ENCODE peak calls at places on chromosomes 7 and 10, in ten cellular contexts. X, R, H, G, E, O, F, K, V and L are unnamed samples.

GRCh38 chr7:130491841-130492518 is at the start of gene MEST:
- DNase-seq in X (peak; percentile 47), R (no peak), H (no peak), G (peak; percentile 35), E (peak; percentile 52), O (no peak), F (no peak), K (no peak), V (peak; percentile 43), L (no peak)

GRCh38 chr10:32346551-32347362 is at the start of gene EPC1:
- DNase-seq in X (peak; percentile 86), R (peak; percentile 75), H (peak; percentile 89), G (peak; percentile 86), E (peak; percentile 91), O (peak; percentile 81), F (peak; percentile 88), K (peak; percentile 94), V (peak; percentile 90), L (peak; percentile 81)

GRCh38 chr10:114715171-114715670 is 57.1 kb upstream of the ABLIM1 start:
- DNase-seq in X (peak; percentile 67), R (peak; percentile 22), H (no peak), G (no peak), E (no peak), O (no peak), F (no peak), K (no peak), V (no peak), L (no peak)

GRCh38 chr7:14398531-14398930 is 409.1 kb upstream of the ETV1 start:
- DNase-seq in X (no peak), R (no peak), H (no peak), G (no peak), E (no peak), O (no peak), F (no peak), K (no peak), V (no peak), L (no peak)

GRCh38 chr7:73827568-73828106 is 3.2 kb upstream of the CLDN4 start:
- DNase-seq in X (no peak), R (peak; percentile 96), H (no peak), G (peak; percentile 79), E (no peak), O (no peak), F (peak; percentile 89), K (no peak), V (peak; percentile 85), L (no peak)

GRCh38 chr10:78407009-78407711 is 373.5 kb downstream of the RPS24 start:
- DNase-seq in X (peak; percentile 93), R (peak; percentile 70), H (peak; percentile 93), G (peak; percentile 88), E (peak; percentile 96), O (peak; percentile 42), F (peak; percentile 87), K (peak; percentile 74), V (peak; percentile 90), L (peak; percentile 44)

GRCh38 chr7:100015232-100016208 is at the start of gene ZKSCAN1:
- DNase-seq in X (peak; percentile 94), R (peak; percentile 80), H (peak; percentile 86), G (peak; percentile 94), E (peak; percentile 90), O (peak; percentile 82), F (peak; percentile 92), K (peak; percentile 94), V (peak; percentile 93), L (peak; percentile 78)

GRCh38 chr7:11127112-11127785 is 153.6 kb downstream of the PHF14 start:
- DNase-seq in X (no peak), R (no peak), H (no peak), G (no peak), E (no peak), O (no peak), F (no peak), K (no peak), V (no peak), L (no peak)

GRCh38 chr7:90111-91063 is 102.0 kb upstream of the FAM20C start:
- DNase-seq in X (peak; percentile 83), R (no peak), H (peak; percentile 31), G (peak; percentile 36), E (no peak), O (no peak), F (no peak), K (no peak), V (no peak), L (no peak)

GRCh38 chr7:87671-88070 is 104.7 kb upstream of the FAM20C start:
- DNase-seq in X (no peak), R (no peak), H (no peak), G (no peak), E (no peak), O (no peak), F (no peak), K (no peak), V (no peak), L (no peak)

GRCh38 chr7:88095-88926 is 104.1 kb upstream of the FAM20C start:
- DNase-seq in X (no peak), R (peak; percentile 60), H (peak; percentile 13), G (no peak), E (no peak), O (no peak), F (no peak), K (no peak), V (no peak), L (no peak)

GRCh38 chr7:87047-87446 is 105.3 kb upstream of the FAM20C start:
- DNase-seq in X (no peak), R (no peak), H (no peak), G (no peak), E (no peak), O (no peak), F (peak; percentile 23), K (no peak), V (no peak), L (no peak)

DNA sequence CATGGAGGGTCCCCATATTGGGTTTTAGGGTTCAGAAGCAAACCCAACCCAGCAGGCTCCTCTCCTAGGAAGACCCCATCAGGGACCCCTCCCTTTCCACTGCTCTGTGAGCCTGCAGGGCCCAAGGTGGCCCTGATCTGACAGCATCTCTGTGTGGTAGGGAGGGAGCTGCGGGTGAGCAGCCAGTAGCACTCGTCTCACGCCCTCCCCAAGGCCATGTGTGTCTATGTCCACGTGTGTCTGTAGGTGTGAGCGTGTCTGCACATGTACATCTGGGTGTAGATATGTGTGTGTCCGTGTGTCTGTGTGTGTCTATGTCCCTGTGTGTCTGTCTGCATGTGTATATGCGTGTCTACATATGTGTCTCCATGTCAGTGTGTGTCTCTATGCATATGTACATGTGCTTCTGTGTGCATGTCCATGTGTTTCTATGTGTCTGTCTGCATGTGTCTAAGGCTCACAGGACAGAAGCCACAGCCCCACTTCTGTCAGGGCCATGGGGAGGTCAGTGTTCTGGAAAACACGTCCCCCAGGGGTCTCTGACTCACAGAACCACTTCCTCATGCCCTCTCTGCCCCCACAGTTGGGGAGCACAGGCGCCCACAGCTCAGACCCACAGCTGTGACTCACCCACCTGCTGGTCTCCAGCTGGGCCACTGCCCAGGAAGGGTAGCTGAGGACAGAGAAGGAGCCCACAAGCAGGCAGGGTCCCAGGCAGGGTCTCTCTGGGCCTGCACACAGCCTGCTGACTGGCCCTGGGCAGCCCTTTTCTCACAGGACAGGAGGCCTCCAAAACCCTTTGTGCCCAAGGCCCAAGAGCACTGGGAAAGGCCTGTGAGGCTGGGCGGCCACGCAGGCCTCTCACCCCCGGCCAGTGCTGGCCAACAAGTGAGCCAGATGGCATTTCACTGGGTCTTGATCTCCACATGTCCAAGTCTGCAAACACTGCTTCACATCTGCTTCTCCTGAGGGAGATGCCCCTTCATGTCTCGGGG is 103.1 kb upstream of the FAM20C start:
- DNase-seq in X (peak; percentile 96), R (peak; percentile 80), H (peak; percentile 68), G (peak; percentile 87), E (peak; percentile 63), O (no peak), F (peak; percentile 51), K (peak; percentile 85), V (no peak), L (no peak)
- H3K27ac ChIP-seq in X (peak overlapping the region; percentile 89), R (peak overlapping the region; percentile 71), H (peak overlapping the region; percentile 64), G (peak overlapping the region; percentile 20), E (peak overlapping the region; percentile 58), O (peak overlapping the region; percentile 42), F (no peak overlapping the region), K (peak overlapping the region; percentile 5), V (peak overlapping the region; percentile 46), L (no peak overlapping the region)

DNA sequence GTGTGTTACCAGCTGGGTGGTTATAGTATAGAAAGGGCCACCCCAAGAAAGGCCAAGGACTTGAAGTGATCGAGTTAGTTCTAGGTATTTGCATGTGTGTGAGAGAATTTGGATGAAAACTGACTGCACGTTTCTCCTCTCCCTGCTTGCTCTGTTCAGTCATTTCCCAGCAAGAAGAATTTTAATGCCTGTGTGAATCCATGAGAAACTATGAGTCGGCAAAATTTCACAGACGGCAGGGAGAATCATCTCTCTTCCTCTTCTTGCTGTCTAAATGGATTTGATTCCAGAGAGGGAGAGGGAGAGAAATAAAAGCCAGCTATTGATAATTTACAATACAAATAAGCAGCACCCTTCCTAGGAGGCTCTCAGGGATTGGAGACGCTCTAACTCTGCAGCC is 183.4 kb downstream of the TCF7L2 start:
- DNase-seq in X (peak; percentile 60), R (no peak), H (no peak), G (no peak), E (no peak), O (no peak), F (no peak), K (no peak), V (no peak), L (no peak)
- H3K4me1 ChIP-seq in X (peaks cover 14% of the 10 kb centered on the region), R (peaks cover 14% of the 10 kb centered on the region), H (no peaks in the 10 kb centered on the region), G (no peaks in the 10 kb centered on the region), E (peaks cover 16% of the 10 kb centered on the region), O (no peaks in the 10 kb centered on the region), F (no peaks in the 10 kb centered on the region), K (no peaks in the 10 kb centered on the region), V (peaks cover 28% of the 10 kb centered on the region), L (no peaks in the 10 kb centered on the region)

DNA sequence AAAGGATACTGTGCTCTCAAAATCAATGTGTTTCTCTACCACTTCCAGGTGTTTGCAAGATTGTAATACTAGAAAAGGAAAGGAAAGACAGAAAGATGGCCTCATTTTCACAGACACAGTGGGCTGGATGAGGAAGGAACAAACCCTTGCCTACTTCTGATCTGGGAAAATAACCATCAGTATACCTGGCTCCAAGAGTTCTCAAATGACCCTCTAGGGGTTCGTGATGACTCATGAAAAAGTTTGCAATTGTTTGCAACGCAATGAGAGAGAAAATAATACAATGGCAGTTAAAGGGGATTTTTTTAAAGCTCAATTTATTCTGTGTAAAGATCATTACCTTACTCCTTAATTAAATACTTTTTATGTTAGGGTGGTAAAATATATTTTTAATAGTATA is 197.6 kb upstream of the INHBA start:
- DNase-seq in X (no peak), R (no peak), H (no peak), G (no peak), E (no peak), O (no peak), F (no peak), K (no peak), V (no peak), L (no peak)
- TF ChIP-seq CTCF in X (no peak), R (no peak), H (no peak), G (no peak), E (no peak), O (no peak), F (no peak), K (no peak), V (no peak), L (no peak)

GRCh38 chr7:102140952-102141370 is 145.7 kb upstream of the SH2B2 start:
- DNase-seq in X (no peak), R (no peak), H (no peak), G (peak; percentile 27), E (no peak), O (peak; percentile 60), F (no peak), K (no peak), V (no peak), L (no peak)

DNA sequence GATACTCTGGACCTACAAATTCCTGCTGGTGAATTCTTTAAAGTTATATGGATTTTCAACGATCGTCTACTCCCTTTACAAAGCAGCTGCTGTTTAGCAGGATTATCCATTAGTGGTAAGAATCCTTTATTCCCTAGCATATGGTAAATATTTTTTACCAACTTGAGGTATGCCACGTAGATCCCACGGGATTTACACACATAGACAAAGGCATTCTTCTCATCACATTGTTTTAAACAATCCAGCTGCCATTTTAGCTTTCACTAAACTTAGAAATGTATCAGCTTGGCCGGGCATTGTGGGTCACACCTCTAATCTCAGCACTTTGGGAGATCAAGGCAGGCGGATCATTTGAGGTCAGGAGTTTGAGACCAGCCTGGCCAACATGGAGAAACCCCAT is 148.0 kb upstream of the SH2B2 start:
- DNase-seq in X (no peak), R (no peak), H (no peak), G (no peak), E (no peak), O (no peak), F (no peak), K (no peak), V (no peak), L (no peak)
- H3K27ac ChIP-seq in X (no peak overlapping the region), R (no peak overlapping the region), H (no peak overlapping the region), G (no peak overlapping the region), E (no peak overlapping the region), O (no peak overlapping the region), F (no peak overlapping the region), K (no peak overlapping the region), V (no peak overlapping the region), L (no peak overlapping the region)